ENCODE peak calls at places on chromosome 5, in nine cellular contexts. H, J, R, K, N, Q, C, P and A are unnamed samples.

GRCh38 chr5:115849258-115849798 is 7.6 kb downstream of the AP3S1 start:
- DNase-seq in H (no peak), Q (no peak), C (no peak), N (no peak), K (no peak), P (no peak), J (no peak), R (no peak), A (no peak)

GRCh38 chr5:164844348-164844747 is 1338.9 kb downstream of the MAT2B start:
- DNase-seq in H (no peak), C (no peak), J (no peak), N (no peak), P (no peak), R (no peak), K (no peak), Q (no peak), A (no peak)

GRCh38 chr5:4533457-4534105 is 606.5 kb upstream of the ADAMTS16 start:
- DNase-seq in K (no peak), J (no peak), R (no peak), Q (no peak), P (peak; percentile 42), N (no peak), C (no peak), H (no peak), A (no peak)

GRCh38 chr5:110544603-110545002 is 181.9 kb downstream of the TMEM232 start:
- DNase-seq in R (no peak), J (no peak), P (no peak), C (no peak), H (no peak), K (no peak), Q (no peak), N (no peak), A (no peak)

GRCh38 chr5:77211013-77211690 is 672 bp downstream of the PDE8B start:
- DNase-seq in Q (no peak), K (no peak), H (no peak), J (no peak), P (no peak), C (peak; percentile 4), N (peak; percentile 73), R (no peak), A (no peak)

GRCh38 chr5:151678713-151679112 is 8.0 kb downstream of the SPARC start:
- DNase-seq in N (no peak), J (no peak), R (no peak), C (no peak), P (peak; percentile 31), H (peak; percentile 4), Q (no peak), K (peak; percentile 23), A (no peak)

GRCh38 chr5:67233075-67233474 is 36.5 kb upstream of the CD180 start:
- DNase-seq in N (no peak), H (peak; percentile 42), K (no peak), P (peak; percentile 56), Q (no peak), R (no peak), C (no peak), J (no peak), A (peak; percentile 61)

GRCh38 chr5:139796061-139796806 is 626 bp downstream of the PSD2 start:
- DNase-seq in J (no peak), R (no peak), Q (no peak), N (peak; percentile 92), P (no peak), K (no peak), C (no peak), H (no peak), A (no peak)

DNA sequence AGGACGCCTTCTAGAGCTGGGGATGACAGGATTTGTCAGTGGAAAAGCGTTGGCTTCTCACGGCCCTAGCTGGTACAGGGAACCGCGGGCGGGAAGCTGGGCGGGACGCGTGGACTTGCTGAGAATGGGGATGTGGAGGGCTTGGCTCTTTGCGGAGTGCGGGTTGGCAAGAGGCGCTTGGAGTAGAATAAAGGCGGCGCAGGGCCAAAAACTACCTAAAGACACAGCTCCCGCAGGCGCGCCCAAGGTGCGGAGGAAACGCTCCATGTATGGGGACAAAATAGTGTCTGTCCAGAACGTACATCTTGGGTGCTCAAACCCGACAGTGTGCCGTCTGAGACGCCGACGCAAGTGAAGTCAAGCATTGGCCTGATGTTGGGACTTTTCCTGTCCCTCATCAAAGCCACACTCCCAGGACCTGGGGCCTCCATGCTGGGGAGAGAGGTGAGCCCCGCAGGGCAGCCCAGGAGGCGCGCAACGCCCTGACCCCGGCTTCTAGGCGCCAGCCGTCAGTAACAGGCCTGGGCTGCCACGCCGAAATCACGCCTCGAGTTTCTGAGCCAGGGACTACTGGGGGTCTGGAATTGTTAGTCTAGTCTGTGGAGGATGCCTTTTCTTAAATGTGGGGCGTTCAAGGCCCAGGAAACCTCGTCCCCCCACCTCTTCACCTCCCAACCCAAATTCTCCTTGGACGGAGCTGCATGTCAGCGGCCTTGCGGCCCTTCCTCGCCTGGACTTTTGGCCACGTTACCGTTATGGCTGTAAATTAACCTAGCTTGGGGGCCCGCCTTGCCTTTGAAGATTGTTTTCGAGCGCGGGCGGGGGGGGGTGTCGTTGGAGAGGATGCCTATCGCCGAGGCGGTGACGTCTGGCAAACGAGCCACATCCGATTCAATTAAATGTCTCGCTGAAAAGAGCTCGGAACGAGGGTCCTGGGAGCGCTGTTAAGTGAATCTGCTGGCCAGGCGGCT is 1.8 kb upstream of the NKX2-5 start:
- DNase-seq in C (no peak), H (no peak), J (no peak), N (peak; percentile 63), K (no peak), P (no peak), R (no peak), Q (no peak), A (no peak)
- H3K4me3 ChIP-seq in C (no peak overlapping the region), H (no peak overlapping the region), J (no peak overlapping the region), N (no peak overlapping the region), K (no peak overlapping the region), P (no peak overlapping the region), R (peak overlapping the region; percentile 56), Q (no peak overlapping the region), A (no peak overlapping the region)

GRCh38 chr5:180831139-180832080 is 28.8 kb upstream of the MGAT1 start:
- DNase-seq in P (peak; percentile 66), N (peak; percentile 87), R (peak; percentile 91), Q (peak; percentile 92), J (peak; percentile 92), K (peak; percentile 97), H (peak; percentile 60), C (peak; percentile 89), A (peak; percentile 70)

GRCh38 chr5:180830253-180831138 is 27.9 kb upstream of the MGAT1 start:
- DNase-seq in N (peak; percentile 80), C (peak; percentile 15), Q (peak; percentile 76), K (peak; percentile 95), H (peak; percentile 39), P (peak; percentile 39), J (peak; percentile 85), R (peak; percentile 70), A (no peak)

GRCh38 chr5:180832638-180833068 is 28.4 kb downstream of the ZFP62 start:
- DNase-seq in Q (no peak), K (no peak), P (no peak), H (no peak), R (no peak), C (no peak), N (no peak), J (peak; percentile 39), A (no peak)

GRCh38 chr5:180825768-180826525 is 23.3 kb upstream of the MGAT1 start:
- DNase-seq in R (peak; percentile 75), P (peak; percentile 84), K (no peak), J (peak; percentile 65), C (peak; percentile 73), Q (peak; percentile 82), N (no peak), H (peak; percentile 85), A (peak; percentile 44)

GRCh38 chr5:180829711-180830110 is 27.1 kb upstream of the MGAT1 start:
- DNase-seq in J (no peak), N (no peak), C (no peak), H (no peak), K (no peak), R (no peak), P (no peak), Q (no peak), A (no peak)
- H3K4me3 ChIP-seq in J (no peak overlapping the region), N (no peak overlapping the region), C (peak overlapping the region; percentile 91), H (no peak overlapping the region), K (no peak overlapping the region), R (peak overlapping the region; percentile 77), P (no peak overlapping the region), Q (peak overlapping the region; percentile 99), A (no peak overlapping the region)

GRCh38 chr5:171705036-171705435 is 80.6 kb upstream of the SMIM23 start:
- DNase-seq in R (no peak), J (no peak), H (no peak), C (no peak), Q (no peak), P (no peak), N (no peak), K (no peak), A (no peak)

GRCh38 chr5:171701138-171701537 is 84.5 kb upstream of the SMIM23 start:
- DNase-seq in Q (no peak), N (no peak), R (no peak), P (no peak), C (peak; percentile 16), J (no peak), H (no peak), K (peak; percentile 63), A (no peak)

GRCh38 chr5:171700331-171700935 is 85.2 kb upstream of the SMIM23 start:
- DNase-seq in R (no peak), K (no peak), Q (no peak), N (no peak), C (peak; percentile 66), J (no peak), H (no peak), P (peak; percentile 9), A (no peak)

GRCh38 chr5:171703116-171703515 is 82.5 kb upstream of the SMIM23 start:
- DNase-seq in H (no peak), N (no peak), C (no peak), R (no peak), K (no peak), P (no peak), J (no peak), Q (no peak), A (no peak)

DNA sequence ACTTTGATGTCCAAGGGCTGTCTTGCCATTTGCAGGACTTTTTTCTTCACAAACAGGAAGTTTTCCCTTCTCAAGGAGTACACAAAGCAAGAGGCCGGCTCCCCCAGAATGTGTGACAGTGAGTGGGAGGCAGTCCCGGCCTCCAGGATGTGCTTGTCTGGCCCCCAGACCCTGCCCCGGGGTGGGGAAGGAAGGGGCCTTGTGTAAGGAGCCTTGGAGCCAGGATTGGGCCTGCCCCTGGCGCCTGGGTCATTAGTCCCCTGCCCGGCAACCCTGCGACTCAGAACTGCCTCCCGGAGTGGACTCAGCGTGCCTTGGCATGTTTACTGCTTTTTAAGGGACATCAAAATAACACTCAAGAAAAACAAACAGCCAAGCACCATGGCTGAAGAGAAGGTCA is 83.2 kb upstream of the SMIM23 start:
- DNase-seq in J (no peak), K (no peak), Q (no peak), R (no peak), H (no peak), P (no peak), N (no peak), C (no peak), A (no peak)
- H3K4me3 ChIP-seq in J (no peak overlapping the region), K (no peak overlapping the region), Q (no peak overlapping the region), R (no peak overlapping the region), H (no peak overlapping the region), P (no peak overlapping the region), N (no peak overlapping the region), C (no peak overlapping the region), A (no peak overlapping the region)

GRCh38 chr5:156329197-156329611 is 2.2 kb downstream of the SGCD start:
- DNase-seq in K (no peak), H (no peak), C (peak; percentile 84), Q (no peak), J (no peak), R (no peak), P (no peak), N (no peak), A (no peak)

GRCh38 chr5:156328766-156329165 is 1.8 kb downstream of the SGCD start:
- DNase-seq in N (no peak), J (no peak), H (no peak), R (no peak), Q (no peak), K (no peak), P (no peak), C (peak; percentile 12), A (no peak)

GRCh38 chr5:156327306-156327705 is 342 bp downstream of the SGCD start:
- DNase-seq in C (peak; percentile 61), K (no peak), R (no peak), J (no peak), H (no peak), Q (no peak), N (no peak), P (no peak), A (no peak)

GRCh38 chr5:156326718-156327259 is at the start of gene SGCD:
- DNase-seq in K (peak; percentile 90), N (peak; percentile 7), J (peak; percentile 26), R (peak; percentile 86), H (peak; percentile 90), C (peak; percentile 94), Q (peak; percentile 87), P (peak; percentile 92), A (peak; percentile 77)

GRCh38 chr5:156328176-156328575 is 1.2 kb downstream of the SGCD start:
- DNase-seq in R (no peak), Q (no peak), N (no peak), H (peak; percentile 10), K (no peak), C (peak; percentile 64), P (peak; percentile 3), J (no peak), A (no peak)
- H3K4me3 ChIP-seq in R (peak overlapping the region; percentile 59), Q (peak overlapping the region; percentile 57), N (no peak overlapping the region), H (peak overlapping the region; percentile 72), K (no peak overlapping the region), C (peak overlapping the region; percentile 87), P (peak overlapping the region; percentile 40), J (peak overlapping the region; percentile 32), A (no peak overlapping the region)